ENCODE peak calls at places on chromosomes 13 and 19, in five cellular contexts. Y is natural killer cell, X is heart right ventricle, A is Peyer's patch, U is RWPE1. V is an unnamed sample.

GRCh38 chr19:9836021-9836420 is 903 bp downstream of the PIN1 start:
- DNase-seq in U (no peak), A (no peak), X (no peak), Y (no peak), V (no peak)

GRCh38 chr13:67155898-67156717 is 74.0 kb downstream of the PCDH9 start:
- DNase-seq in A (no peak), Y (no peak), U (no peak), X (no peak), V (no peak)

GRCh38 chr13:95237310-95237870 is 63.9 kb downstream of the ABCC4 start:
- DNase-seq in Y (no peak), U (no peak), X (no peak), A (no peak), V (no peak)

GRCh38 chr19:2084993-2085720 is 11.0 kb downstream of the MOB3A start:
- DNase-seq in X (peak), Y (peak), U (no peak), A (peak), V (peak)

GRCh38 chr19:33292595-33293254 is 9.6 kb downstream of the CEBPA start:
- DNase-seq in U (no peak), A (no peak), Y (no peak), X (no peak), V (peak)

GRCh38 chr13:47463726-47464125 is 537.3 kb downstream of the SUCLA2 start:
- DNase-seq in A (no peak), U (no peak), X (no peak), Y (no peak), V (peak)

GRCh38 chr19:14768001-14768400 is 10.4 kb downstream of the ADGRE2 start:
- DNase-seq in U (no peak), Y (no peak), A (peak), X (no peak), V (no peak)

GRCh38 chr19:40744554-40745401 is 5.5 kb downstream of the ACTMAP start:
- DNase-seq in U (no peak), Y (no peak), A (no peak), X (no peak), V (no peak)

GRCh38 chr19:9792191-9793050 is 23.9 kb upstream of the ZNF846 start:
- DNase-seq in Y (peak), U (peak), X (peak), A (peak), V (peak)

GRCh38 chr19:7637374-7638256 is 705 bp downstream of the STXBP2 start:
- DNase-seq in U (peak), A (peak), X (no peak), Y (no peak), V (peak)

GRCh38 chr13:60028021-60028420 is 135.7 kb downstream of the DIAPH3 start:
- DNase-seq in Y (no peak), A (no peak), U (no peak), X (no peak), V (no peak)

GRCh38 chr13:60032836-60033235 is 130.9 kb downstream of the DIAPH3 start:
- DNase-seq in X (no peak), A (no peak), U (no peak), Y (no peak), V (no peak)
- TF ChIP-seq CTCF in X (no peak), A (no peak), U (no peak), Y (no peak), V (no peak)

GRCh38 chr13:27621116-27621365 is 651 bp upstream of the POLR1D start:
- DNase-seq in A (no peak), U (peak), X (no peak), Y (no peak), V (no peak)

GRCh38 chr13:27621366-27622101 is at the start of gene POLR1D:
- DNase-seq in X (peak), U (peak), Y (peak), A (peak), V (peak)

GRCh38 chr13:27620377-27621115 is at the start of gene LNX2:
- DNase-seq in U (peak), A (peak), Y (peak), X (peak), V (peak)

GRCh38 chr13:27622881-27623280 is 1.2 kb downstream of the POLR1D start:
- DNase-seq in X (no peak), Y (no peak), U (no peak), A (no peak), V (no peak)

DNA sequence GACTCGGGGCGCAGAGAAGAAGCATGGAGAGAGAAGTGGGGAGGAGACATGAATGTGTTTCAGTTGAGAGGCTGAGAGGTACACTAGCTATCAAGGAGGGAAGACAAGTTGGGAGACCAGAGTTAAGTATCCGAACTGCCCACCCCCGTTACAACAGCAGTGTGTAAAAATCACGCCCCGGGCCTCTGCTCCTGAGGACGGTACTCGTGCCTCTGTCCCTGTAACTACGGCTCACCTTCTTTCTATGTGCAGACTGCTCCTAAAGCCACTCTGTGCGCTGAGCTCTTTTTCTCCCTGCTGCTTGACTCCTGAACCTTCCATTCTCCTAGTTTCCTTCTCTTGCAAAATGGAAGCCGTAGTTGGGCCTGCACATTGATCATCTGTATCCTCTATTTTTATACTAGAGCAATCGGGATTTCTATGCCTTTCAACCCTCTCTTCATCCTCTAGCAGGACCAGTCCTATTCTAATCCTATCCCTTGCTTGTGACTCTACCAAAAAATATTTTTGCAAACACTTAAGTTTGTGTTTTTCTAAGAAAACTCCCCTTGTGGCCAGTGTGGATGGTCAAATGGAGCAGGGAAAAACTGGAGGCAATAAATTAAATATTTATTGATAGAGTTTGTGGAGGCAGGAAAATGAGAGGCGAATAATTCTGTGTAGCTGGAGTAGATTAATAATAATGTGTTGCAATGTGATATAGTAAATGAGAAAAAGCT is 569 bp downstream of the POLR1D start:
- DNase-seq in A (no peak), U (no peak), Y (no peak), X (no peak), V (no peak)
- TF ChIP-seq CTCF in A (no peak), U (no peak), Y (no peak), X (no peak), V (no peak)

DNA sequence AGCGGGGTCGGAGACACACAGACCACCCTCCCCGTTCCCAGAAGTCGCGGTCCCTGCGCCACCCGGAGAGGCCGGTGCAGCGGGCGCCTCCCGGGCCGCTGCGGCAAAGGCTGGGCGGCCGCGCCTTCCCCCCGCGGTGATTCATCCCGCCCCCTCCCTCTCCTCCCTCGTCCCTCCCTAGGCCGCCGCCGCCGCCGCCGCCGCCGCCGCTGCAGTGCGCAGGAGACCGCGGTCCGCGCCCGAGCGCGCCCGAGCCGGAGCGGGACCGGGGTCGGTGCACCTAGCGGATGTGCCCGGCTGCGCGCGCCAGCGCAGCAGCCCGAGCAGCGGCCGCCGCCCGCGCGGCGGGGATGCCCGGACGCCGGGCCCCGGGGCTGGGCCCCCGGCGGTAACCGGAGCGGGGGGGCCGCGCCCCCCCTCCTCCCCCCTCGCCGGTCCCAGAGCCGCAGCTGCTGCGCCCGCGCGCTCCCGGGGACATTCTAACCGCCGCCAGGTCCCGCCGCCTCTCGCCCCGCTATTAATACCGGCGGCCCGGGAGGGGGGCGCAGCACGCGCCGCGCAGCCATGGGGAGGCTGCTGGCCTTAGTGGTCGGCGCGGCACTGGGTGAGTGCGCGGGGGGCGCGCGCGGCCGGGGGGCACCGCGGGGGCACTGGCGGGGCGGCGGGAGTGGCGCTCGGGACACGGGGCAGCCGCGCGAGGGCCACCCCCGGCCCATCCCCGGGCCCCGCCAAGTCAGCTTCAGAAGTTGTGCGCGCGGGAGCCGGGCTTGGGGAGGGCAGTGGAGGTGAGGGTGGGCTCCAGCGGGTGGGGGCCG is at the start of gene SCN1B:
- DNase-seq in A (peak), U (peak), Y (no peak), X (peak), V (peak)
- TF ChIP-seq CTCF in A (no peak), U (no peak), Y (no peak), X (no peak), V (no peak)

GRCh38 chr13:109312399-109312798 is 474.0 kb downstream of the IRS2 start:
- DNase-seq in U (no peak), X (no peak), A (no peak), Y (no peak), V (no peak)

GRCh38 chr13:109307027-109307426 is 479.4 kb downstream of the IRS2 start:
- DNase-seq in A (no peak), U (no peak), X (no peak), Y (no peak), V (no peak)

GRCh38 chr13:109314101-109314500 is 472.3 kb downstream of the IRS2 start:
- DNase-seq in A (no peak), X (no peak), U (no peak), Y (no peak), V (no peak)

GRCh38 chr13:109315481-109315880 is 470.9 kb downstream of the IRS2 start:
- DNase-seq in A (no peak), U (no peak), Y (no peak), X (no peak), V (no peak)

DNA sequence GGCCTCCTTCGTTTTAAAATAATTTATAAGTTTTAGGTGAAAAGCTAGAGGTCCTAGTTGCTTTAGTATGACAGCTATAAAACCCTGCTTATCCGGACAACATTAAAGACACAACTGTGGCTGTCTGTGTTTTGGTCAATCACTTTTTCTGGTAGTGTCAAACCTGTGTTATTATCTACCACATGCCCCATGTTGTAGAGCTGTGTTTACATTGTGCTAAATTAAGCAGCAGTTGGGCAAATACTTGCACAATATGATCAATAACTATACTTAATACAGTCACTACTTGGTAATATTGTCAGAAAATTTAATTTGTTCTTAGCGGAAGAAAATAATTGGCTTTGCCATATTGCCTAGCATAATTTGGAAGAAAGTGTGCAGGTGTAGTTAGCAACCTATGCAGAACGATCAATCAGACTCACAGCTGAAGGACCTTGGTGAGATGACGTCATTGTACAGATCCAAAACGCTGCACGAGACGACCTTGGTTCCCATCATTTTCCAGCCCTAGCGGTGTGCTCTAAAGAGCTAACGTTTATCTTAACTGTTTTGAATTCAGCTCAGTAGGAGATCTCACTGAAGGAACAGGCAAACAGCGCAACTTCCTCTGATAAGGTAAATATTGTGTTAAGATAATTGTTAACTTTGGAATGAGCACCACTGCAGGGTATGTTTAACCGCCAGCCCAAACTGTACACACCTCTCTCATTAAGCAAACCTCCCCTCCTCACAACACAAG is 476.6 kb downstream of the IRS2 start:
- DNase-seq in U (no peak), X (no peak), Y (no peak), A (no peak), V (no peak)
- TF ChIP-seq CTCF in U (no peak), X (no peak), Y (no peak), A (no peak), V (no peak)

V was measured in MCF 10A.